ENCODE peak calls at places on chromosomes 12 and 14, in four cellular contexts. H is SK-N-SH, F is HepG2, S is K562. L is an unnamed sample.
A peak's percentile ranks its signal among the peaks of the same experiment; 100 is the strongest.

GRCh38 chr14:77011226-77011762 is 17.2 kb downstream of the IRF2BPL start:
- DNase-seq in H (no peak), F (no peak), S (no peak), L (no peak)

GRCh38 chr12:96398422-96399080 is 1.7 kb downstream of the CDK17 start:
- DNase-seq in H (no peak), F (peak; percentile 7), S (no peak), L (no peak)

GRCh38 chr14:101466456-101467180 is 94.7 kb upstream of the DIO3 start:
- DNase-seq in H (no peak), F (no peak), S (no peak), L (no peak)

GRCh38 chr12:65845751-65846537 is 21.7 kb downstream of the HMGA2 start:
- DNase-seq in H (no peak), F (no peak), S (no peak), L (peak; percentile 73)

GRCh38 chr12:28033538-28033915 is 61.0 kb upstream of the PTHLH start:
- DNase-seq in H (no peak), F (no peak), S (no peak), L (no peak)

GRCh38 chr12:77402726-77403125 is 337.4 kb upstream of the E2F7 start:
- DNase-seq in H (no peak), F (no peak), S (no peak), L (no peak)

GRCh38 chr14:47389520-47389919 is 285.9 kb downstream of the MDGA2 start:
- DNase-seq in H (no peak), F (no peak), S (no peak), L (peak; percentile 17)

GRCh38 chr12:32178341-32179010 is 71.8 kb downstream of the BICD1 start:
- DNase-seq in H (peak; percentile 32), F (no peak), S (no peak), L (no peak)

GRCh38 chr14:95196268-95196667 is 38.9 kb upstream of the DICER1 start:
- DNase-seq in H (no peak), F (peak; percentile 9), S (peak; percentile 35), L (no peak)

GRCh38 chr14:59022144-59022543 is 166.3 kb upstream of the DAAM1 start:
- DNase-seq in H (no peak), F (no peak), S (no peak), L (no peak)

GRCh38 chr12:46677749-46678148 is 148.0 kb downstream of the SLC38A4 start:
- DNase-seq in H (peak; percentile 9), F (peak; percentile 66), S (no peak), L (no peak)

GRCh38 chr14:72906879-72907278 is 13.0 kb upstream of the DPF3 start:
- DNase-seq in H (no peak), F (no peak), S (no peak), L (no peak)

GRCh38 chr12:125229878-125230530 is 164.8 kb downstream of the AACS start:
- DNase-seq in H (no peak), F (no peak), S (no peak), L (no peak)

GRCh38 chr14:54727929-54728328 is 161.0 kb downstream of the SAMD4A start:
- DNase-seq in H (no peak), F (no peak), S (no peak), L (no peak)

GRCh38 chr12:40692617-40693502 is 621 bp downstream of the CNTN1 start:
- DNase-seq in H (peak; percentile 66), F (no peak), S (no peak), L (peak; percentile 52)

GRCh38 chr14:102320033-102320660 is 601 bp downstream of the ZNF839 start:
- DNase-seq in H (no peak), F (no peak), S (peak; percentile 63), L (no peak)

GRCh38 chr14:26522985-26523384 is 74.8 kb downstream of the NOVA1 start:
- DNase-seq in H (no peak), F (no peak), S (no peak), L (no peak)

GRCh38 chr14:99821519-99822165 is 28.4 kb downstream of the EML1 start:
- DNase-seq in H (peak; percentile 41), F (no peak), S (no peak), L (no peak)

GRCh38 chr14:104425171-104425681 is 154.3 kb upstream of the C14orf180 start:
- DNase-seq in H (peak; percentile 27), F (no peak), S (no peak), L (no peak)

GRCh38 chr12:2092890-2093289 is 40.1 kb downstream of the CACNA1C start:
- DNase-seq in H (no peak), F (no peak), S (no peak), L (no peak)

GRCh38 chr12:85627584-85627983 is 208.6 kb downstream of the RASSF9 start:
- DNase-seq in H (no peak), F (no peak), S (no peak), L (no peak)

GRCh38 chr12:94973202-94973601 is 30.3 kb downstream of the NDUFA12 start:
- DNase-seq in H (no peak), F (no peak), S (no peak), L (no peak)

GRCh38 chr12:28766398-28766797 is 382.7 kb upstream of the FAR2 start:
- DNase-seq in H (peak; percentile 32), F (no peak), S (no peak), L (no peak)

GRCh38 chr12:95802482-95803264 is 12.1 kb upstream of the NTN4 start:
- DNase-seq in H (no peak), F (peak; percentile 85), S (no peak), L (no peak)

GRCh38 chr14:101225116-101225728 is 321.7 kb upstream of the RTL1 start:
- DNase-seq in H (no peak), F (no peak), S (peak; percentile 46), L (no peak)

GRCh38 chr12:63916561-63917476 is 72.3 kb downstream of the SRGAP1 start:
- DNase-seq in H (no peak), F (no peak), S (no peak), L (no peak)

DNA sequence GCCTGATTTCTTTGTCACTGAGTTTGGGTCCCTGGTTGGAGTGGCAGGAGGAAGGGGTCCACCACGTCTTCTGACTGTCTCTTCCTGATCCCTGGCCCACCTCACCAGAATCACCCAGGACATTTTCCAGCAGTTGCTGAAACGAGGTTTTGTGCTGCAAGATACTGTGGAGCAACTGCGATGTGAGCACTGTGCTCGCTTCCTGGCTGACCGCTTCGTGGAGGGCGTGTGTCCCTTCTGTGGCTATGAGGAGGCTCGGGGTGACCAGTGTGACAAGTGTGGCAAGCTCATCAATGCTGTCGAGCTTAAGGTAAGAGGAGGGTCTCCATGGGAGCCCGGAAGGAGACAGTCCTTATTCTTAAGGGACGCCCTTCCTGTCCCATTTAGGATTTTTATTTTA is 12.3 kb downstream of the MARS1 start:
- DNase-seq in H (no peak), F (no peak), S (no peak), L (no peak)
- TF ChIP-seq FOXJ3 in H (no peak), F (no peak), S (no peak), L (no peak)

GRCh38 chr12:54631988-54632728 is 2.5 kb downstream of the LACRT start:
- DNase-seq in H (no peak), F (no peak), S (peak; percentile 34), L (peak; percentile 33)
- TF ChIP-seq FOXJ3 in H (no peak), F (no peak), S (no peak), L (no peak)

DNA sequence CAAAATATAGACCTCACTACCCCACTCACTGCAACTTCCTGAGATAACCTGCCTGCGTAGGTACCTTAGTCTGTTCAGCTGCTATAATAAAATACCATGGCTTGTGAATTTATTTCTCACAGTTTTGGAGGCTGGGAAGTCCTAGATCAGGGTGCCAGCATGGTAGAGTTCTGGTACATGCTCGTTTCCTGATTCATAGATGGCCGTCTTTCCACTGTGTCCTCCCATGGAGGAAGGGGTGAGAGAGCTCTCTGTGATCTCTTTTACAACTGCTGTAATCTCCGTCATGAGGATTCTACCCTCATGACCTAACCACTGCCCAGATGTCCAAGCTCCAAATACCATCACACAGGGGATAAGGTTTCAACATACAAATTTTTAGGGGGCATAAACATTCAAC is 49.7 kb downstream of the KCNA1 start:
- DNase-seq in H (no peak), F (no peak), S (no peak), L (no peak)
- TF ChIP-seq FOXJ3 in H (no peak), F (no peak), S (no peak), L (no peak)

GRCh38 chr12:110247340-110248095 is 33.5 kb upstream of the ATP2A2 start:
- DNase-seq in H (no peak), F (peak; percentile 89), S (no peak), L (no peak)

GRCh38 chr12:110246690-110247339 is 34.2 kb upstream of the ATP2A2 start:
- DNase-seq in H (no peak), F (no peak), S (no peak), L (no peak)

GRCh38 chr12:110244372-110244771 is 36.7 kb upstream of the ATP2A2 start:
- DNase-seq in H (no peak), F (no peak), S (no peak), L (no peak)

GRCh38 chr12:110244829-110245228 is 36.2 kb upstream of the ATP2A2 start:
- DNase-seq in H (no peak), F (no peak), S (no peak), L (peak; percentile 79)

GRCh38 chr12:110245278-110245868 is 35.7 kb upstream of the ATP2A2 start:
- DNase-seq in H (peak; percentile 18), F (peak; percentile 29), S (no peak), L (peak; percentile 57)
- TF ChIP-seq FOXJ3 in H (no peak), F (no peak), S (no peak), L (no peak)

DNA sequence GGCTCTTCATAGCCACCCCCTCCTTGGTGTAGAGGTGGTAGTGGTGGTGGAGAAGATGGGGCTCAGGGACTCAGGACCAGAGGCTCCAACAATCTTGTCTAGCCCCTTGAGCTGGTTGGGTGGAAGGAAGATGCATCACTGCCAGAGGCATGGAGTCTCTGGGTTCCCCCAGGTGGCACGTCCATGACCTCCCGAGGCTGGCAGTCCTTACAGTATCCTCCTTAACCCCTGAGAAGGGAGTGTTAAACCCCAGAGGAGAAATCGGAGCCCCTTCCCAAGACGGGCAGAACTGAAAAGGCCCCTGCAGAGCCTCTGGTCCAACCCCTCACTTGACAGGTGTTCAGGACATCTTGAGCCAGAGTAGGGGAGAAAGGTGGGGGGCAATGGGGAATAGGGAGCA is 9.1 kb downstream of the KRT83 start:
- DNase-seq in H (no peak), F (no peak), S (no peak), L (no peak)
- TF ChIP-seq FOXJ3 in H (no peak), F (no peak), S (no peak), L (no peak)

GRCh38 chr12:15535287-15535895 is 213.1 kb downstream of the PTPRO start:
- DNase-seq in H (no peak), F (no peak), S (no peak), L (no peak)
- TF ChIP-seq FOXJ3 in H (no peak), F (no peak), S (no peak), L (no peak)

DNA sequence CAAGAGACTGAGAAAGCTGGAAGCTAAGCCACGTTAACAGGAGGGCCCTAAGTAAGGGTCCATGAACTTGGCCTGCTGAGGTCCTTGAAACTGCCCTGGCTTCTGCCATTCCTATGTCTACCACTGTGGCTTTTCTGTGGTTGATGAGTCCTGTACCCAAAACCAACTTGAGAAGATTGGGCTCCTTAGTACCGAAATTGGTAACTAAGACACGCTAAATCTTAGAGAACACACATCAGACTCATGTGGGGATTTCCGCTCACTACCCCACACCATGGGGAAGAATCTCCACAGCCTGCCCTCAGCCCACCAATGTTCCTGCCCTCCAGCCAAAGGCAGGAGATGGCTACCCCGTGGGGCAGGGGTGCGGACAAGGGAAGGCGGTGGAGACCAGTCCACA is 232.9 kb downstream of the SPTSSA start:
- DNase-seq in H (no peak), F (no peak), S (no peak), L (no peak)
- TF ChIP-seq FOXJ3 in H (no peak), F (no peak), S (no peak), L (no peak)